ENCODE peak calls at places on chromosomes 4 and X, in five cellular contexts. I is breast epithelium, C is GM23248, M is adipocyte, S is fibroblast of lung. W is an unnamed sample. For H3K4me1 and H3K27me3, the result is how much of the 10 kb centered on the place peaks cover.

GRCh38 chrX:67651437-67652142 is 107.8 kb downstream of the AR start:
- DNase-seq in I (no peak), C (no peak), M (no peak), S (no peak), W (no peak)

GRCh38 chr4:17492876-17493275 is 19.0 kb downstream of the QDPR start:
- DNase-seq in I (no peak), C (no peak), M (no peak), S (no peak), W (no peak)

GRCh38 chrX:154437398-154437752 is 421 bp downstream of the GDI1 start:
- DNase-seq in I (no peak), C (no peak), M (peak), S (no peak), W (no peak)

GRCh38 chr4:102608190-102608589 is 107.0 kb downstream of the NFKB1 start:
- DNase-seq in I (no peak), C (peak), M (no peak), S (no peak), W (no peak)

GRCh38 chr4:16544251-16544721 is 318.0 kb upstream of the TAPT1 start:
- DNase-seq in I (no peak), C (peak), M (no peak), S (peak), W (no peak)

GRCh38 chr4:27684501-27685077 is 823.9 kb downstream of the STIM2 start:
- DNase-seq in I (peak), C (peak), M (peak), S (peak), W (peak)

GRCh38 chr4:86549163-86549788 is 44.8 kb upstream of the PTPN13 start:
- DNase-seq in I (no peak), C (peak), M (no peak), S (no peak), W (no peak)

GRCh38 chrX:108945883-108946523 is 209.6 kb upstream of the IRS4 start:
- DNase-seq in I (no peak), C (no peak), M (no peak), S (no peak), W (no peak)

GRCh38 chrX:103656623-103657022 is 27.8 kb downstream of the TCEAL1 start:
- DNase-seq in I (no peak), C (peak), M (peak), S (peak), W (no peak)

GRCh38 chr4:143346208-143346607 is 9.5 kb downstream of the GAB1 start:
- DNase-seq in I (no peak), C (no peak), M (no peak), S (no peak), W (peak)

GRCh38 chrX:86066998-86067397 is 19.6 kb upstream of the CHM start:
- DNase-seq in I (no peak), C (no peak), M (peak), S (no peak), W (peak)

GRCh38 chr4:151811403-151811802 is 50.6 kb upstream of the GATB start:
- DNase-seq in I (no peak), C (no peak), M (no peak), S (no peak), W (no peak)

GRCh38 chr4:10721616-10722015 is 37.0 kb upstream of the CLNK start:
- DNase-seq in I (no peak), C (no peak), M (no peak), S (no peak), W (no peak)

GRCh38 chrX:65480960-65481359 is 53.6 kb downstream of the LAS1L start:
- DNase-seq in I (no peak), C (no peak), M (no peak), S (no peak), W (no peak)

GRCh38 chrX:1248381-1249061 is 20.1 kb upstream of the CSF2RA start:
- DNase-seq in I (no peak), C (peak), M (peak), S (no peak), W (peak)

GRCh38 chr4:184693056-184693455 is 40.8 kb downstream of the CENPU start:
- DNase-seq in I (no peak), C (no peak), M (peak), S (peak), W (no peak)

GRCh38 chr4:20050768-20051167 is 200.9 kb upstream of the SLIT2 start:
- DNase-seq in I (no peak), C (no peak), M (no peak), S (no peak), W (no peak)

GRCh38 chr4:37685726-37686372 is 327 bp downstream of the RELL1 start:
- DNase-seq in I (peak), C (peak), M (peak), S (peak), W (no peak)

GRCh38 chr4:10640535-10641159 is 43.9 kb downstream of the CLNK start:
- DNase-seq in I (no peak), C (no peak), M (no peak), S (no peak), W (no peak)

GRCh38 chrX:72712094-72712755 is 1.9 kb downstream of the PHKA1 start:
- DNase-seq in I (no peak), C (peak), M (peak), S (peak), W (no peak)

GRCh38 chrX:80485543-80485942 is 65.3 kb downstream of the TENT5D start:
- DNase-seq in I (no peak), C (no peak), M (no peak), S (no peak), W (no peak)

GRCh38 chrX:40008841-40009461 is 88.8 kb downstream of the BCOR start:
- DNase-seq in I (no peak), C (peak), M (no peak), S (peak), W (no peak)

GRCh38 chrX:101658661-101659477 is 781 bp downstream of the ARMCX2 start:
- DNase-seq in I (peak), C (peak), M (peak), S (peak), W (no peak)

GRCh38 chrX:154596290-154596929 is 11.5 kb downstream of the CTAG1A start:
- DNase-seq in I (no peak), C (peak), M (peak), S (no peak), W (peak)

GRCh38 chrX:19839770-19840254 is 47.6 kb downstream of the SH3KBP1 start:
- DNase-seq in I (no peak), C (no peak), M (no peak), S (no peak), W (no peak)

GRCh38 chr4:10456270-10457254 is 664 bp downstream of the ZNF518B start:
- DNase-seq in I (no peak), C (peak), M (peak), S (peak), W (no peak)

GRCh38 chr4:8150152-8151090 is 8.2 kb downstream of the ABLIM2 start:
- DNase-seq in I (no peak), C (peak), M (no peak), S (no peak), W (no peak)

GRCh38 chrX:105460366-105460765 is 239.9 kb upstream of the TEX13A start:
- DNase-seq in I (no peak), C (no peak), M (no peak), S (peak), W (no peak)

GRCh38 chr4:88746186-88746585 is 48.6 kb upstream of the NAP1L5 start:
- DNase-seq in I (no peak), C (no peak), M (no peak), S (peak), W (no peak)

GRCh38 chr4:103032575-103032974 is 13.1 kb upstream of the SLC9B1 start:
- DNase-seq in I (no peak), C (peak), M (no peak), S (peak), W (peak)

GRCh38 chrX:66635360-66635759 is 3.5 kb downstream of the EDA2R start:
- DNase-seq in I (no peak), C (peak), M (peak), S (peak), W (no peak)

GRCh38 chr4:9927317-9928007 is 93.8 kb downstream of the SLC2A9 start:
- DNase-seq in I (no peak), C (peak), M (no peak), S (no peak), W (no peak)

GRCh38 chr4:98908703-98909262 is 20.1 kb downstream of the EIF4E start:
- DNase-seq in I (no peak), C (no peak), M (no peak), S (no peak), W (no peak)
- H3K4me1 ChIP-seq in I (under half), C (under half), M (under half), S (under half), W (under half)

DNA sequence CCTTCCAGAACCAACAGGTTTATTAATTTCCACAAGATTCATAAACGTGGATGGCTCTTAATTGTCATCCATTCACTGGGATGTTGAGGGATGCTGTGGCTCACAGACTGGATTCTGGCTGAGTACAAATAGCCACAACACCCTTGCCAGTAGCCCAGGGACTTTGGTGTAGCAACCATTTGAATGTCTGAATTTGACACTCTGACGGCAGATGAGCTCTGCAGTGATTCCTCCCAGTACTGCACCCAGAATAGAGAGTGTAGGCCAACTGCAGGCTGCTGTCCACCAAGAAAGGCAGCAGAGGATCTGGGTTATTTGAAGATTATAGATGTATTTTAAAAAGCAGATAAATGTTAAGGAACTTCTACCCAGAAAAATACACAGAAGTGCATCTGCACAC is 15.6 kb upstream of the MAMLD1 start:
- DNase-seq in I (no peak), C (no peak), M (no peak), S (no peak), W (no peak)
- H3K27me3 ChIP-seq in I (under half), C (under half), M (half or more), S (under half), W (under half)

GRCh38 chr4:686371-687040 is 2.4 kb downstream of the SLC49A3 start:
- DNase-seq in I (no peak), C (no peak), M (no peak), S (no peak), W (no peak)

GRCh38 chr4:684611-685010 is 4.3 kb downstream of the SLC49A3 start:
- DNase-seq in I (no peak), C (no peak), M (no peak), S (no peak), W (no peak)

GRCh38 chr4:687048-687974 is 1.6 kb downstream of the SLC49A3 start:
- DNase-seq in I (peak), C (peak), M (peak), S (peak), W (peak)

GRCh38 chr4:683982-684571 is 4.9 kb downstream of the SLC49A3 start:
- DNase-seq in I (no peak), C (peak), M (peak), S (peak), W (peak)

DNA sequence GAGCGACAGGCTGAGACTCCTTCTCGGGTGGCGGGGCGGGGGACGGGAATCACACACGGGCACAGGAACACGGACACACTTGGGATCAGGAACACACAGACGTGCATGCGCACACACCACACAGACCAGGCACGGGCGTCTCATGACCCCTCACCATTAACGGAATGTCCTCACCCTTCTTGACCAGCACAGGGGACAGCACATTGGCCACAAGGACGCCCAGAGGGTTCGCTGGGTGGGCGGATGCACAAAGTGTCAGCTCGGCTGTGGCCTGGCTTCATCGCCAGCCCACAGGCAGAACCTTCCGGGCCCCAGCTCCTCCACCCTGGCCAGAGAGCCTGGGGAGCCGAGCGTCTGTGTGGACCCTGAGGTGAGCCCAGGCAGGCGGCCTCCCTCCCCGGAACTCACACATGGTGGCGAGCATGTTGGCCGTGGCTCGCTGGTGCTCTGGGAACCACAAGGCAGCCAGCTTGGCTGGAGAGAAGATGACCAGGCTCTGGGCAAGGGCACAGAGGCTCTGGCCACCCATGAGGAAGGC is 3.2 kb downstream of the SLC49A3 start:
- DNase-seq in I (no peak), C (no peak), M (no peak), S (no peak), W (no peak)
- H3K4me3 ChIP-seq in I (no peak), C (no peak), M (no peak), S (no peak), W (no peak)

GRCh38 chr4:48334900-48335384 is 6.4 kb upstream of the SLAIN2 start:
- DNase-seq in I (no peak), C (no peak), M (no peak), S (peak), W (no peak)
- H3K4me1 ChIP-seq in I (under half), C (half or more), M (under half), S (under half), W (under half)

GRCh38 chrX:17237146-17237545 is 137.9 kb upstream of the NHS start:
- DNase-seq in I (no peak), C (no peak), M (no peak), S (no peak), W (no peak)
- H3K27me3 ChIP-seq in I (under half), C (under half), M (under half), S (under half), W (under half)

GRCh38 chr4:48489683-48490011 is 405 bp upstream of the ZAR1 start:
- DNase-seq in I (no peak), C (no peak), M (no peak), S (no peak), W (no peak)
- H3K4me3 ChIP-seq in I (peak), C (peak), M (no peak), S (no peak), W (peak)

DNA sequence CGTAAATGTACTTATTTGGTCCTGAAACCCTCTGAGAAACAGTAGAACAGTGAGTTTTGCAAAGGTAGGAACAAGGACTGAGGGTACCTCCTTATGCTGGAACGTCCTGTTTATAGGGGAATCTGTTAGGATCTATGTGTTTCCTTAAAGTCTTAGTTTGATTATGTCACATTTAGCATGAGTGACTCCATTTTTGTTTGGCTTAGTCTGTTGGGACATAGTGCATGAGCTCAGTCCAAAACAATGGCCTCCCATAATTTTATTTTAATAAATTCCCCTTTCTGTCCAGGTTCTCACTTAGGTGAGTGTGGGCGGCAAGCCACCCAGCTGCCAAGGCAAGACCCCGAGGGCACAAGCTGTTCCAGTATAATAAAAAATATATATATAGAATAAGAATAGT is 27.7 kb downstream of the HTT-AS start:
- DNase-seq in I (no peak), C (no peak), M (no peak), S (no peak), W (no peak)
- H3K4me1 ChIP-seq in I (under half), C (under half), M (under half), S (under half), W (under half)

GRCh38 chr4:139973015-139973414 is 181.0 kb downstream of the MAML3 start:
- DNase-seq in I (no peak), C (peak), M (no peak), S (no peak), W (no peak)

GRCh38 chr4:139973611-139974010 is 180.4 kb downstream of the MAML3 start:
- DNase-seq in I (no peak), C (no peak), M (no peak), S (no peak), W (no peak)

GRCh38 chr4:139969635-139970266 is 184.2 kb downstream of the MAML3 start:
- DNase-seq in I (no peak), C (no peak), M (no peak), S (no peak), W (no peak)

GRCh38 chr4:139968831-139969230 is 185.2 kb downstream of the MAML3 start:
- DNase-seq in I (no peak), C (no peak), M (no peak), S (no peak), W (no peak)

GRCh38 chr4:139972305-139972704 is 181.7 kb downstream of the MAML3 start:
- DNase-seq in I (no peak), C (no peak), M (no peak), S (no peak), W (no peak)
- H3K27me3 ChIP-seq in I (under half), C (under half), M (under half), S (under half), W (under half)

W was measured in Caco-2.